ENCODE peak calls at places on chromosomes 12 and 14, in four cellular contexts. R is thoracic aorta, T is GM06990, S is astrocyte of the cerebellum. M is an unnamed sample.

GRCh38 chr14:65287264-65288131 is 125.0 kb upstream of the FUT8 start:
- DNase-seq in S (no peak), T (peak), R (no peak), M (no peak)

GRCh38 chr12:65937181-65937641 is 112.9 kb downstream of the HMGA2 start:
- DNase-seq in S (peak), T (no peak), R (no peak), M (peak)

GRCh38 chr12:9647825-9648700 is 21.4 kb upstream of the CLEC2D start:
- DNase-seq in R (peak), S (no peak), T (peak), M (no peak)

GRCh38 chr14:100058777-100059432 is 6.3 kb upstream of the EVL start:
- DNase-seq in T (no peak), S (no peak), R (no peak), M (no peak)

GRCh38 chr12:80187660-80188090 is 88.3 kb downstream of the OTOGL start:
- DNase-seq in T (no peak), R (no peak), S (peak), M (no peak)

GRCh38 chr12:90951418-90952110 is 3.4 kb downstream of the CCER1 start:
- DNase-seq in T (no peak), R (no peak), S (no peak), M (no peak)

GRCh38 chr12:750356-751191 is 1.8 kb upstream of the WNK1 start:
- DNase-seq in S (no peak), T (no peak), R (no peak), M (no peak)

GRCh38 chr12:98456583-98457573 is 58.5 kb upstream of the TMPO start:
- DNase-seq in T (peak), S (no peak), R (no peak), M (no peak)

GRCh38 chr14:65012353-65012752 is 25.7 kb downstream of the FNTB start:
- DNase-seq in S (no peak), T (no peak), R (no peak), M (no peak)

GRCh38 chr12:86727151-86727550 is 471.0 kb upstream of the MGAT4C start:
- DNase-seq in T (no peak), R (no peak), S (peak), M (no peak)

GRCh38 chr14:79248771-79249170 is 962.5 kb downstream of the DIO2 start:
- DNase-seq in T (no peak), R (no peak), S (no peak), M (no peak)

GRCh38 chr12:10331642-10332239 is 24.1 kb downstream of the KLRD1 start:
- DNase-seq in R (no peak), S (peak), T (no peak), M (no peak)

GRCh38 chr12:48003226-48004038 is 844 bp downstream of the COL2A1 start:
- DNase-seq in S (no peak), T (no peak), R (no peak), M (no peak)

GRCh38 chr14:59707778-59708635 is 131.4 kb upstream of the CCDC175 start:
- DNase-seq in R (no peak), T (no peak), S (no peak), M (no peak)

GRCh38 chr12:12441891-12442461 is 85.1 kb downstream of the BORCS5 start:
- DNase-seq in S (no peak), R (no peak), T (peak), M (no peak)

GRCh38 chr12:76026643-76027063 is 4.9 kb downstream of the PHLDA1 start:
- DNase-seq in R (no peak), T (no peak), S (no peak), M (no peak)

GRCh38 chr14:77485256-77485655 is 13.4 kb downstream of the ISM2 start:
- DNase-seq in R (no peak), T (no peak), S (no peak), M (no peak)

GRCh38 chr12:122080149-122081107 is 1.9 kb downstream of the MLXIP start:
- DNase-seq in S (no peak), T (no peak), R (peak), M (peak)

DNA sequence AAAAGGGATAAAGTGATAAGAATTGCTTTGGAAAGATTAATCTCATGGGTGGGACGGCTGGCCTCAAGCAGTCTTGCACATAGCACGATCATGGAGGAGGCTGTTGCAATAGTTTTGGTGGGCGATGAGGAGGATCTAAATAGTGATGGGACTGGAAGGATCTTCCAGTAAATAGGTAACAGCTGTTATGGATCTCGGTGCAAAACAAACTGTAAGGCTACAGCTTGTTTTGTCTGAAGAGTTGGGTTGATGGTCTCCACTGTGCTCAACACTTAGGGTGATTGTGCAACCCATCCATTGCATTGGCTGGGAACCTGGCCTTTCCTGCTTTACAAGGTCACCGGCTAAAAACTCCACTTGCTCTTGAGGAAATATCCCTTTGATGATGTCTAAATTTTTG is 21.0 kb downstream of the IGF1 start:
- DNase-seq in S (no peak), R (no peak), T (no peak), M (no peak)
- H3K4me3 ChIP-seq in S (no peak), R (no peak), T (no peak), M (no peak)

DNA sequence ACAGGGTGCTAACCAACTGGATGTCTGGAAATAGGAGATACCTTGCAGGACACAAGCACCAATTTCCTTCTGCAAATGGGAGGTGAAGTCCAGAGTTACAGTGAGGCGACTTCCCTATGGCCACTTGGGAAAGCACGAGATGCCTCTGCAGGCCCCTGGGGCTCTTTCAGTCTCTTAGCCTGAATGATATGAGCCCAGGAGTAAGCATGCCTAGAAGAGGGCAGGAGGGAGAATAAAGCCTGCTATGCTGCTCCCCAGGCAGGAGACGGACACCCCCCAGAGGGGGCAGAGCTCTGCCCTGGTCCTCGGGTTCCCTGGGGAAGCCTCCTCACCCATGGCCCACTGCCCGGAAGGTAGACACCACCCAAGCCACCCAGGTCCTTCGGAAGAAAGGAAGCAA is 105.1 kb downstream of the GCH1 start:
- DNase-seq in T (no peak), R (no peak), S (no peak), M (no peak)
- TF ChIP-seq CTCF in T (no peak), R (no peak), S (no peak), M (no peak)

GRCh38 chr14:56120091-56120632 is 2.0 kb downstream of the PELI2 start:
- DNase-seq in R (no peak), S (no peak), T (no peak), M (no peak)
- H3K4me3 ChIP-seq in R (peak), S (peak), T (no peak), M (peak)

GRCh38 chr14:63854330-63854729 is 1.5 kb downstream of the SYNE2 start:
- DNase-seq in R (no peak), T (no peak), S (no peak), M (no peak)

GRCh38 chr14:63855272-63855671 is 2.5 kb downstream of the SYNE2 start:
- DNase-seq in R (no peak), T (no peak), S (no peak), M (no peak)

GRCh38 chr14:63853831-63854293 is 1.1 kb downstream of the SYNE2 start:
- DNase-seq in T (peak), R (no peak), S (no peak), M (no peak)

GRCh38 chr14:63852271-63852816 is 460 bp upstream of the SYNE2 start:
- DNase-seq in S (no peak), R (no peak), T (no peak), M (no peak)

GRCh38 chr14:63852817-63853730 is at the start of gene SYNE2:
- DNase-seq in R (peak), T (peak), S (peak), M (no peak)
- TF ChIP-seq CTCF in R (no peak), T (peak), S (no peak), M (no peak)

DNA sequence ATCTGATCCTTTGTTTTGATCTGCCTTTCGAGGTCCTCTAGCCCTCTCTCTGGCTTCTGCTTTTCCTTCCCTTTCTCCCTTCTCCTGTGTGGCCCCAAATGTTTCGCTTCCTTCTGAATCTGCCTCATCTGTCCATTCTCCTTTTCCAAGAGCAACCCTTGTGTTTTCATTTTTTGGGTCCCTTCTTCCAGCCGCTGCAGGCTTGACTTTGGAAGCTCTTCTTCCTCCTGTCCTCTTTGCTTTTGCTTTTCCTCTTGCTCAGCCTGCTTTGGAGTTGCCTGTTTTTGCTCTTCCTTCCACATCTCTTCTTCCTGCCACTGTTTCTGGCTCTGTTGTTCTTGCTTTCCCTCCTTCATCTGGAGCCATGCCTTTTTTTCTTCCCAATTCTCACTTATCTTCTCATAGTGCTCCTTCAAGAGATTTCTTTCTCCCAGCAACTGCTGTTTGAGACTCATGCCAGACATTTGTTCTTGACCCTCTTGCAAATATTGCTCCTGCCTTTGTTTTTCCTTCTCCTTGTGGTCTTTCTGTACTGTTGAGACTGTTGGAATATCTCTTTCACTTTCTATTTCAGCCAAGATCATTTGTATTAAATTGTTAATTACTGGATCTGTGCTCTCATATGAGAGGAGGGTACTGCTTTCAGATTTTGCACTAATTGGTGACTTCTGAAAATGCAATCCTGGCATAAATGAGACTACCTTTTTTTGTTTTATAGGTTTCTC is 42.4 kb downstream of the FAM186A start:
- DNase-seq in S (peak), R (no peak), T (no peak), M (no peak)
- H3K4me3 ChIP-seq in S (no peak), R (peak), T (no peak), M (no peak)

DNA sequence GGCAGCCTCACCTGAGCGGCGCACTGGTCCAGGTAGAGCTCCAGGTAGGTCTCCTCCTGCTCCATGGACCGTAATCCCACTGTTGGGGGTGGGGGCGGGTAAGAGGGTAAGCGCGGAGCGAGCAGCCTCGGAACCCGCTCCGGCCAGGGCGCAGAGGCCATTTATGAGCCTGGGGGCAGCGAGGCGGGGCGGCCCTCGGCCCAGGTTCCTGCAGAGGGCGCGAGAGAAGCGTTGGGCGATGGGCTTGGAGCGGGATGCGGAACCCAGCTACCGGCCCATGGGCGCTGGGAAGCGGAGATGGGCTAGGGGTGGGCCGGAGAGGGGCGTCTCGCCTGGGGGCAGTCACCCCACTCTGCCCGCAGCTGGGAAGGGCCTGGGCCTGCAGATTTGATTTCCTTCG is at the start of gene TBPL2:
- DNase-seq in S (no peak), T (no peak), R (no peak), M (no peak)
- TF ChIP-seq CTCF in S (peak), T (no peak), R (no peak), M (peak)

GRCh38 chr12:128693115-128693514 is 130.6 kb downstream of the SLC15A4 start:
- DNase-seq in S (no peak), T (no peak), R (no peak), M (no peak)
- H3K4me3 ChIP-seq in S (no peak), T (no peak), R (no peak), M (no peak)

GRCh38 chr12:128848371-128848770 is 4.9 kb upstream of the GLT1D1 start:
- DNase-seq in S (no peak), T (no peak), R (no peak), M (no peak)

GRCh38 chr12:128843538-128843937 is 9.7 kb upstream of the GLT1D1 start:
- DNase-seq in T (no peak), R (no peak), S (no peak), M (no peak)

GRCh38 chr12:128842579-128842978 is 10.7 kb upstream of the GLT1D1 start:
- DNase-seq in S (no peak), T (no peak), R (no peak), M (no peak)

GRCh38 chr12:128840862-128841468 is 12.3 kb upstream of the GLT1D1 start:
- DNase-seq in S (no peak), T (peak), R (no peak), M (no peak)

DNA sequence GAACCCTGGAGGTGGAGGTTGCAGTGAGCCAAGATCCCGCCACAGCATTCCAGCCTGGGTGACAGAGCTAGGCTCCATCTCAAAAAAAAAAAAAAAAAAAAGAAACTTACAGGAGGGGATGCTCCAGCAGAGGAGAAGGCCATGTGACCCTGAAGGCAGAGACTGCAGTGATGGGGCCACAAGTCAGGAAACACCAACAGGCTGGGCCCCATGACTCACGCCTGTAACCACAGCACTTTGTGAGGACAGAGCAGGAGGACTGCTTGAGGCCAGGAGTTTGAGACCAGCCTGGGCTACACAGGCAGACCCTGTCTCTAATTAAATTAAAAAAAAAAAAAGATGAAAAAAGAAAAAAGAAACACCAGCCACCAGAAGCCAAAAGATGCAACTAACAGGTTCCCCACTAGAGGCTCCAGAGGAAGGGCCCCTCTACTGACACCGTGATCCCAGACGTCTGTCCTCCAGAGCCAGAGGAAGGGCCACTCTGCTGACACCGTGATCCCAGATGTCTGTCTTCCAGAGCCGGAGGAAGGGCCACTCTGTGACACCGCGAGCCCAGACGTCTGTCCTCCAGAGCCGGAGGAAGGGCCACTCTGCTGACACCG is 9.1 kb upstream of the GLT1D1 start:
- DNase-seq in R (no peak), S (no peak), T (no peak), M (no peak)
- TF ChIP-seq CTCF in R (no peak), S (no peak), T (peak), M (peak)

GRCh38 chr14:69573841-69574265 is 818 bp downstream of the CCDC177 start:
- DNase-seq in T (no peak), R (no peak), S (no peak), M (no peak)

GRCh38 chr14:69571449-69571878 is 3.2 kb downstream of the CCDC177 start:
- DNase-seq in S (no peak), T (peak), R (no peak), M (no peak)

GRCh38 chr14:69573205-69573840 is 1.3 kb downstream of the CCDC177 start:
- DNase-seq in R (no peak), T (no peak), S (no peak), M (no peak)

GRCh38 chr14:69571879-69572633 is 2.6 kb downstream of the CCDC177 start:
- DNase-seq in R (no peak), T (peak), S (no peak), M (no peak)

DNA sequence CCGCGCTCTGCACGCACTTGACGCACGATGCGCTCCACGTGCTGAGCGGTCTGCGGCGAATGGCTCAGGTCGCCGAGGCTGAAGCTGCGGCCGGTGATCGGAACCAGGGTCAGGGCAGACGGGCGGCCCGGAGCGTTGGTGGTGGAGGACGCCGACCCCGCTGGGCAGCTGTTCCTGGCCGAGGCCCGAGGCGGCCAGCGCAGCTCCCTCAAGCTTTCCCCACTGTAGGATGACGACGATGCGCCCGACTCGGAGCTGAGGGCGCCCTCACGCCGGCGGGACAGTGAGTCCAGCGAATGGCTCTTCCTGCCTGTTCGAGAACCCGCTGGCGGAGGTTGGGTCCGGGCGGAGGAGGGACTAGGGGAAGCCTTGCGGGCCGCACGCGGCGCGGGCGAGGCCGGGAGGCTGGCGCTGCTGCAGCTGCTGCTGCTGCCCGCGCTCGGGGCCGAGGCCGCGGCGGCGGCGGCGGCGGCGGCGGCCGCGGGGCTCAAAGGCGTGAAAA is 2.0 kb downstream of the CCDC177 start:
- DNase-seq in T (no peak), R (no peak), S (no peak), M (no peak)
- H3K4me3 ChIP-seq in T (no peak), R (peak), S (no peak), M (no peak)

GRCh38 chr12:53049582-53050318 is at the start of gene TNS2:
- DNase-seq in S (no peak), R (no peak), T (no peak), M (no peak)

GRCh38 chr12:53048033-53048779 is 1.7 kb upstream of the TNS2 start:
- DNase-seq in T (no peak), S (no peak), R (no peak), M (no peak)

GRCh38 chr12:53047221-53048032 is 2.4 kb upstream of the TNS2 start:
- DNase-seq in R (no peak), S (peak), T (peak), M (no peak)

GRCh38 chr12:53050426-53051057 is 677 bp downstream of the TNS2 start:
- DNase-seq in S (no peak), R (no peak), T (no peak), M (no peak)

GRCh38 chr12:53048780-53049401 is 974 bp upstream of the TNS2 start:
- DNase-seq in R (no peak), S (no peak), T (no peak), M (no peak)
- TF ChIP-seq CTCF in R (no peak), S (no peak), T (no peak), M (no peak)